ENCODE peak calls at places on chromosomes 11 and 22, in seven cellular contexts. J is progenitor cell of endocrine pancreas, U is kidney, V is MM.1S, K is fibroblast of the aortic adventitia, X is fibroblast of lung, N is dorsolateral prefrontal cortex. P is an unnamed sample.

GRCh38 chr11:1119282-1120146 is 38.2 kb upstream of the MUC5AC start:
- DNase-seq in K (no peak), X (no peak), U (peak; percentile 49), J (peak; percentile 8), N (peak; percentile 36), V (no peak), P (no peak)

GRCh38 chr22:41128606-41129005 is 36.2 kb downstream of the EP300 start:
- DNase-seq in V (no peak), X (no peak), J (no peak), N (no peak), K (no peak), U (no peak), P (no peak)

GRCh38 chr11:27875480-27876208 is 175.4 kb upstream of the BDNF start:
- DNase-seq in K (no peak), N (no peak), X (no peak), U (no peak), J (no peak), V (no peak), P (no peak)

GRCh38 chr22:20524004-20524481 is 16.6 kb downstream of the MED15 start:
- DNase-seq in X (peak; percentile 35), J (no peak), U (no peak), N (no peak), V (no peak), K (no peak), P (no peak)

GRCh38 chr11:35981581-35981980 is 37.7 kb downstream of the LDLRAD3 start:
- DNase-seq in U (no peak), J (no peak), X (no peak), K (peak; percentile 50), V (no peak), N (peak; percentile 51), P (no peak)

GRCh38 chr11:57779275-57779674 is 17.7 kb downstream of the CTNND1 start:
- DNase-seq in J (no peak), U (no peak), V (no peak), K (peak; percentile 78), X (peak; percentile 78), N (no peak), P (no peak)

GRCh38 chr22:41943661-41944209 is 3.2 kb downstream of the CENPM start:
- DNase-seq in U (no peak), X (peak; percentile 32), N (no peak), J (no peak), V (no peak), K (peak; percentile 29), P (no peak)

GRCh38 chr11:123546515-123546914 is 107.9 kb downstream of the SCN3B start:
- DNase-seq in U (no peak), X (peak; percentile 87), N (no peak), J (no peak), V (no peak), K (peak; percentile 97), P (no peak)

GRCh38 chr11:69378303-69379141 is 84.6 kb downstream of the MYEOV start:
- DNase-seq in J (no peak), K (no peak), U (peak; percentile 55), X (no peak), N (peak; percentile 39), V (no peak), P (peak; percentile 85)

GRCh38 chr22:33851240-33851639 is 69.0 kb downstream of the LARGE1 start:
- DNase-seq in K (no peak), U (no peak), V (no peak), J (no peak), N (no peak), X (peak; percentile 34), P (no peak)

GRCh38 chr11:100576044-100577021 is 110.8 kb upstream of the ARHGAP42 start:
- DNase-seq in U (no peak), J (no peak), N (no peak), X (peak; percentile 54), K (peak; percentile 76), V (peak; percentile 61), P (no peak)

GRCh38 chr11:90134420-90135003 is at the start of gene NAALAD2:
- DNase-seq in J (peak; percentile 37), N (peak; percentile 72), X (peak; percentile 45), K (peak; percentile 34), U (peak; percentile 82), V (peak; percentile 42), P (peak; percentile 77)

GRCh38 chr11:11993814-11994213 is 14.6 kb downstream of the DKK3 start:
- DNase-seq in X (peak; percentile 87), J (no peak), K (peak; percentile 61), N (peak; percentile 79), U (no peak), V (no peak), P (no peak)

GRCh38 chr11:68974421-68975194 is 6.2 kb downstream of the MRGPRD start:
- DNase-seq in U (peak; percentile 48), J (no peak), X (peak; percentile 9), V (peak; percentile 40), K (no peak), N (no peak), P (peak; percentile 77)

GRCh38 chr11:132911186-132911585 is 621.1 kb downstream of the OPCML start:
- DNase-seq in J (no peak), K (peak; percentile 2), U (no peak), N (no peak), X (peak; percentile 90), V (no peak), P (no peak)

GRCh38 chr22:39144101-39144815 is 8.2 kb downstream of the CBX7 start:
- DNase-seq in K (peak; percentile 43), N (no peak), V (peak; percentile 89), X (peak; percentile 38), J (no peak), U (peak; percentile 83), P (peak; percentile 55)

GRCh38 chr22:36546092-36546804 is 17.3 kb upstream of the EIF3D start:
- DNase-seq in X (peak; percentile 54), J (peak; percentile 27), U (no peak), K (peak; percentile 57), V (peak; percentile 24), N (no peak), P (peak; percentile 46)

GRCh38 chr11:72614381-72614780 is 59.8 kb downstream of the PDE2A start:
- DNase-seq in V (no peak), J (no peak), X (no peak), K (peak; percentile 24), N (no peak), U (no peak), P (no peak)

GRCh38 chr11:116461789-116462188 is 311.0 kb downstream of the BUD13 start:
- DNase-seq in J (no peak), V (no peak), X (no peak), K (no peak), U (no peak), N (no peak), P (no peak)
- TF ChIP-seq CTCF in J (no peak), V (no peak), X (no peak), K (no peak), U (no peak), N (no peak), P (no peak)

DNA sequence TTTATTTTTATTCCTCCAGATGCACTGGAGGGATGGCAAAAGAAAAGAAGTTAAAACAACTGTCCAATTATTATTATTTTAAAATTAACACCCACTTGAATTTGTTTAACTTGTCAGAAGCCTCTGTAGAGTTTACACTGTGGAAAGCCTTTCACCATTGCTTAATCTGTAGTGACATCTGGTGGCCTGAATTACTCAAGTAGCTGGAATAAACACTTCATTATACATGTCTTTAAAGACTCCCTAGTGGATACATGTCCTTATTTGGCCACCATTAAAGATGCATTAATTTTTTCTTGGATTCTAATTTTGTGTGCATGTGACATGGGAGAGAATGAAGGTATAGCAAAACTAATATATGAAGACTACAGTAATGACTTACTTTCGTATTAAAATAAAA is 1496.5 kb downstream of the FAM181B start:
- DNase-seq in U (no peak), X (peak; percentile 11), V (peak; percentile 70), N (no peak), J (no peak), K (peak; percentile 9), P (no peak)
- TF ChIP-seq CTCF in U (peak; percentile 48), X (peak; percentile 12), V (peak; percentile 59), N (peak; percentile 56), J (peak; percentile 80), K (no peak), P (peak; percentile 74)

DNA sequence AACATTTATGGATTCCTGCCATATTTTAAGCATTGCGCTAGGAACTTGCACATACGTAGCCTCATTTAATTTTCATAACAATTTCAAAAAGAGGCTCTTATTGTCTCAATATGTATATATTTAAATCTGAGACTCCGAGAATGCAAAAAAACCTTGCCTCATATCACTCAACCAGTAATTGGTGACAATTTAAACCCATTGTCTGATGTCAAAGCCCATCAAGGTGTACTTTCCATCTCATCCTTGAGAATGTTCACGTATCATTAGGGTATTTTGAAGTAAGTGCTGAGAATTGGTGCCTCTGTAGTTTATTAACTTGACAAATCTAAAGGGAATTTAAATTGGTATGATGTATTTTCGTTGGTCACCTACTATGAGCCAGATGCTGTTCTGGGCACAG is 136.5 kb downstream of the FAM76B start:
- DNase-seq in X (no peak), V (no peak), U (no peak), N (no peak), J (no peak), K (no peak), P (no peak)
- TF ChIP-seq CTCF in X (no peak), V (no peak), U (no peak), N (no peak), J (no peak), K (no peak), P (no peak)

DNA sequence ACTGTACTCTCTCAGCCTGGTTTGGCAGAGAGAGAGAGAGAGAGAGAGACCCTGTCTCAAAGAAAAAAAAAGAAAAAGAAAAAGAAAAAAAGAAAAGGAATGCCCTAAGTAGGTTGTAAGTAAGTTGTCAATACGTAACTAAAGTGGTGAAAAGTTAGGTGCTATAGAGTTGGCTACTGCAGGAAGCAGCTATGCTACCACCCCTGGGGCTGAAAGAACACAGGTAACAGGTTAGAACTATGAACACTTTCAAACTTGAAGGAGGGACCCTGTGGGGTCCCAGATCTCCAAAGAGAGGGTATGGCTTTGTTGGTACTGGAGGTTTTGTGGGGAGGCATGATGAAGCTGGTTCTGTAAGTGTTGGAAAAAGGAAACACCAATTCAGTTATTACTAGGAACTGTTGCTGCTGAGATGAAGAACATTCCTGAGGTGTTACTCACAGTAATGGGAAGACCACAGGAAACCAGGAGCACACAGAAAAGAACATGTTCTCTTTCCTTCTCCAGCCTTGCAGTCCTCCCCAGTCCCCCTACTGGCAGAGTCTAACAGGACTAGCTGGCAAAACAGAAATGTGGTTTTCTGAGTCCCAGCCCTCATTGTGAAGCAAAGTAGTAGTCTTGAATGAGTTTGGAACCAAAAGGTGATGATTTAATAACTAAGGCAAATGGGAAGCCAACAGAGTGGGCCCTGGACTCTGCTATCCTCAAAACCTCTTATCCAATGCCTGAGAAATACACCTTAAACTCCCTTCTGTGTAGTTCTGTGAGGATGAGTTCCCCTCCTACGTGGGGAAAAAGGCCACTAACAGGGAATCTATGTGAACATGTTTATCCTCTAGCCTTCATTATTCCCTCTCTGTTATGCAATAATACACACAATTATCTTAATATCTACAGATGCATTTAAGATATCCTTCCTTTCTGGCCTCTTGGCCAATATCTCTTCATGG is 427.0 kb upstream of the DDI1 start:
- DNase-seq in V (no peak), N (no peak), U (no peak), K (peak; percentile 96), J (no peak), X (peak; percentile 97), P (no peak)
- TF ChIP-seq CTCF in V (peak; percentile 13), N (no peak), U (peak; percentile 14), K (peak; percentile 88), J (peak; percentile 26), X (peak; percentile 59), P (peak; percentile 83)

GRCh38 chr11:65871811-65872548 is 620 bp downstream of the EFEMP2 start:
- DNase-seq in U (peak; percentile 86), X (peak; percentile 21), N (peak; percentile 50), J (peak; percentile 42), V (no peak), K (no peak), P (peak; percentile 91)
- TF ChIP-seq CTCF in U (no peak), X (peak; percentile 21), N (no peak), J (peak; percentile 28), V (no peak), K (peak; percentile 43), P (peak; percentile 52)